ENCODE peak calls at places on chromosome 1, in five cellular contexts. V, L, J, W and T are unnamed samples.

GRCh38 chr1:37169241-37169640 is 134.9 kb upstream of the GRIK3 start:
- DNase-seq in V (no peak), L (no peak), J (no peak), W (no peak), T (no peak)

GRCh38 chr1:15153842-15154479 is 414 bp downstream of the TMEM51 start:
- DNase-seq in V (peak), L (no peak), J (peak), W (peak), T (peak)

GRCh38 chr1:184143449-184143848 is 91.9 kb downstream of the TSEN15 start:
- DNase-seq in V (no peak), L (no peak), J (no peak), W (no peak), T (no peak)

GRCh38 chr1:19704247-19705113 is 39.8 kb downstream of the HTR6 start:
- DNase-seq in V (peak), L (peak), J (peak), W (peak), T (peak)

GRCh38 chr1:161200421-161200991 is 1.7 kb upstream of the ADAMTS4 start:
- DNase-seq in V (no peak), L (no peak), J (no peak), W (no peak), T (no peak)

GRCh38 chr1:160904783-160905616 is 20.0 kb upstream of the ITLN1 start:
- DNase-seq in V (no peak), L (no peak), J (no peak), W (no peak), T (no peak)

GRCh38 chr1:207825719-207826556 is 74.1 kb downstream of the CD46 start:
- DNase-seq in V (peak), L (no peak), J (peak), W (no peak), T (peak)

GRCh38 chr1:42765832-42766722 is 751 bp downstream of the P3H1 start:
- DNase-seq in V (peak), L (no peak), J (no peak), W (peak), T (peak)

GRCh38 chr1:42682739-42683529 is 716 bp downstream of the YBX1 start:
- DNase-seq in V (peak), L (no peak), J (peak), W (peak), T (peak)

GRCh38 chr1:51316113-51316763 is 14.1 kb downstream of the TTC39A start:
- DNase-seq in V (no peak), L (no peak), J (no peak), W (no peak), T (no peak)

GRCh38 chr1:30329802-30330557 is 393.4 kb downstream of the MATN1 start:
- DNase-seq in V (no peak), L (no peak), J (no peak), W (no peak), T (no peak)

GRCh38 chr1:84853743-84854721 is 39.0 kb downstream of the LPAR3 start:
- DNase-seq in V (peak), L (no peak), J (peak), W (peak), T (peak)

GRCh38 chr1:224454337-224455055 is 19.9 kb upstream of the WDR26 start:
- DNase-seq in V (no peak), L (no peak), J (no peak), W (peak), T (peak)

GRCh38 chr1:56329970-56330369 is 249.4 kb downstream of the PLPP3 start:
- DNase-seq in V (no peak), L (no peak), J (no peak), W (no peak), T (no peak)

GRCh38 chr1:41496080-41497055 is 11.9 kb upstream of the EDN2 start:
- DNase-seq in V (peak), L (peak), J (no peak), W (peak), T (peak)

GRCh38 chr1:163346326-163346870 is 24.6 kb downstream of the NUF2 start:
- DNase-seq in V (no peak), L (no peak), J (no peak), W (peak), T (no peak)

GRCh38 chr1:201481004-201481380 is 12.0 kb upstream of the PHLDA3 start:
- DNase-seq in V (no peak), L (no peak), J (no peak), W (no peak), T (no peak)

GRCh38 chr1:110118636-110119396 is 6.6 kb downstream of the UBL4B start:
- DNase-seq in V (peak), L (no peak), J (no peak), W (no peak), T (no peak)

GRCh38 chr1:42369471-42369870 is 11.1 kb upstream of the RIMKLA start:
- DNase-seq in V (no peak), L (no peak), J (no peak), W (no peak), T (no peak)

GRCh38 chr1:101128851-101129250 is 103.3 kb upstream of the DPH5 start:
- DNase-seq in V (no peak), L (no peak), J (no peak), W (no peak), T (no peak)

GRCh38 chr1:115329965-115330364 is 8.1 kb downstream of the NGF start:
- DNase-seq in V (peak), L (no peak), J (no peak), W (no peak), T (no peak)

GRCh38 chr1:175050992-175051391 is 16.6 kb upstream of the TNN start:
- DNase-seq in V (no peak), L (no peak), J (no peak), W (no peak), T (no peak)

GRCh38 chr1:35914706-35915105 is 16.2 kb upstream of the AGO3 start:
- DNase-seq in V (no peak), L (no peak), J (no peak), W (no peak), T (no peak)

GRCh38 chr1:1005774-1006304 is 5.9 kb upstream of the HES4 start:
- DNase-seq in V (no peak), L (no peak), J (no peak), W (no peak), T (no peak)

GRCh38 chr1:153985984-153986761 is at the start of gene RAB13:
- DNase-seq in V (peak), L (peak), J (no peak), W (peak), T (peak)

GRCh38 chr1:24321712-24322635 is 2.8 kb downstream of the GRHL3 start:
- DNase-seq in V (peak), L (no peak), J (peak), W (peak), T (peak)

GRCh38 chr1:183090386-183091006 is 67.3 kb downstream of the LAMC1 start:
- DNase-seq in V (no peak), L (no peak), J (no peak), W (no peak), T (no peak)

GRCh38 chr1:248857201-248857600 is 1.7 kb downstream of the ZNF692 start:
- DNase-seq in V (no peak), L (no peak), J (no peak), W (no peak), T (no peak)

GRCh38 chr1:73626326-73626725 is 571.6 kb downstream of the LRRIQ3 start:
- DNase-seq in V (no peak), L (no peak), J (no peak), W (no peak), T (no peak)

GRCh38 chr1:54499097-54500029 is 48.7 kb upstream of the ACOT11 start:
- DNase-seq in V (peak), L (no peak), J (no peak), W (peak), T (no peak)

GRCh38 chr1:46413596-46413985 is 19.5 kb downstream of the FAAH start:
- DNase-seq in V (peak), L (no peak), J (peak), W (no peak), T (no peak)

GRCh38 chr1:221708076-221708571 is 33.8 kb downstream of the DUSP10 start:
- DNase-seq in V (no peak), L (no peak), J (peak), W (no peak), T (no peak)

GRCh38 chr1:24142546-24143431 is at the start of gene IL22RA1:
- DNase-seq in V (no peak), L (no peak), J (no peak), W (peak), T (peak)